ENCODE peak calls at places on chromosome 21, in four cellular contexts. H is left ventricle myocardium inferior, A is epithelial cell of esophagus, M is IMR-90. K is an unnamed sample.

GRCh38 chr21:31557956-31558838 is 101.3 kb upstream of the SOD1 start:
- DNase-seq in H (no peak), A (peak; percentile 29), M (no peak), K (peak; percentile 23)

GRCh38 chr21:46295177-46295711 is 9.1 kb downstream of the YBEY start:
- DNase-seq in H (peak; percentile 42), A (no peak), M (peak; percentile 69), K (no peak)

GRCh38 chr21:39645331-39645730 is 32.6 kb downstream of the B3GALT5 start:
- DNase-seq in H (no peak), A (no peak), M (no peak), K (no peak)

GRCh38 chr21:38661296-38662223 is 144.2 kb upstream of the ETS2 start:
- DNase-seq in H (peak; percentile 20), A (peak; percentile 20), M (peak; percentile 62), K (no peak)

GRCh38 chr21:32726742-32727477 is 903 bp downstream of the SYNJ1 start:
- DNase-seq in H (peak; percentile 18), A (peak; percentile 30), M (peak; percentile 18), K (peak; percentile 38)

GRCh38 chr21:42216726-42217572 is 2.0 kb upstream of the ABCG1 start:
- DNase-seq in H (no peak), A (no peak), M (no peak), K (no peak)

GRCh38 chr21:43370091-43370658 is 56.8 kb downstream of the SIK1 start:
- DNase-seq in H (no peak), A (peak; percentile 61), M (peak; percentile 17), K (no peak)

GRCh38 chr21:41928621-41929220 is 25.1 kb downstream of the C2CD2 start:
- DNase-seq in H (no peak), A (no peak), M (no peak), K (no peak)

GRCh38 chr21:33936221-33937038 is 20.8 kb upstream of the ATP5PO start:
- DNase-seq in H (no peak), A (no peak), M (no peak), K (no peak)

GRCh38 chr21:41045534-41046268 is 122.3 kb upstream of the BACE2 start:
- DNase-seq in H (no peak), A (peak; percentile 44), M (no peak), K (no peak)

GRCh38 chr21:31156662-31157061 is 118.4 kb upstream of the KRTAP19-8 start:
- DNase-seq in H (no peak), A (no peak), M (no peak), K (no peak)

GRCh38 chr21:39087238-39087975 is 95.8 kb downstream of the PSMG1 start:
- DNase-seq in H (peak; percentile 70), A (no peak), M (no peak), K (no peak)

GRCh38 chr21:43675871-43676270 is 16.5 kb downstream of the RRP1B start:
- DNase-seq in H (no peak), A (no peak), M (no peak), K (no peak)

GRCh38 chr21:18334066-18334465 is 69.5 kb downstream of the TMPRSS15 start:
- DNase-seq in H (no peak), A (no peak), M (no peak), K (no peak)

GRCh38 chr21:26850116-26850643 is 5.0 kb upstream of the ADAMTS1 start:
- DNase-seq in H (no peak), A (peak; percentile 66), M (peak; percentile 59), K (peak; percentile 13)
- TF ChIP-seq CTCF in H (peak; percentile 76), A (peak; percentile 51), M (peak; percentile 58), K (peak; percentile 26)

DNA sequence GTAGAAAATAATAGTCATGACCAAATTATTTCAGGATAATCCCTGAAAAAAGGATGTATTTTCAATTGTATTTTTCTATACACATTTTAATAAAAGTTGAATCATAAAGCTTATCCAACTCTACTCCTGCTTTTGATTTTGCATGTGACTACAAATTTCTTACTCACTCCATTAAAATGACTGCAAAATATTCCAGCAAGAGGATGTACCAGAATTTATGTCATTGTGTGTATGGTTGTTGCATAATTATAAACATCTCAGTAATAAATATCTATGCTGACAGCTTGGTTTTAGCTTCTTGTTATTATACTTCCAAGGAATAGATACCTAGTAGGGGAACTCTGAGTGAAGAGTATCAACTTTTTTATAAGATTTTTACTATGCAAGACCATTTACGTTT is 463.2 kb upstream of the RUNX1 start:
- DNase-seq in H (no peak), A (peak; percentile 24), M (peak; percentile 31), K (no peak)
- TF ChIP-seq CTCF in H (no peak), A (no peak), M (no peak), K (no peak)

GRCh38 chr21:20045197-20045596 is 953.0 kb upstream of the NCAM2 start:
- DNase-seq in H (no peak), A (no peak), M (no peak), K (no peak)

DNA sequence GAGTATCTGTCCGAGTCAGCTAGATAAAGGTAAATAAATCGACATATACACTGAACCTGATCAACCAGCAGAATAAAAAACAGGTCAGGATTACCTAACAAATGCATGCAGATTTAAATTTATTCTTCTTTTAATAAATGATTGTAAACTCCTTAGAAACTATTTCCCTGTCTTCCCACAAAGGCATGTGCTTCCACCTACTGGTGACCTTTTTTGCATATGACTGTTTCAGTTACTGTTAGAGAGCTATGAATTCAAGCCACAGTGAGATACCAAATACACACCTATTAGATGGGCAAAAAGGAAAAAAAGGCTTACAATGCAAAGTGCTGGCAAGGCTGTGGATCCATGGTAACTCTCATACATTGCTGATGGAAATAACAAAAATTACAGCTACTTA is 957.4 kb upstream of the NCAM2 start:
- DNase-seq in H (no peak), A (no peak), M (no peak), K (no peak)
- TF ChIP-seq CTCF in H (peak; percentile 59), A (no peak), M (no peak), K (no peak)

DNA sequence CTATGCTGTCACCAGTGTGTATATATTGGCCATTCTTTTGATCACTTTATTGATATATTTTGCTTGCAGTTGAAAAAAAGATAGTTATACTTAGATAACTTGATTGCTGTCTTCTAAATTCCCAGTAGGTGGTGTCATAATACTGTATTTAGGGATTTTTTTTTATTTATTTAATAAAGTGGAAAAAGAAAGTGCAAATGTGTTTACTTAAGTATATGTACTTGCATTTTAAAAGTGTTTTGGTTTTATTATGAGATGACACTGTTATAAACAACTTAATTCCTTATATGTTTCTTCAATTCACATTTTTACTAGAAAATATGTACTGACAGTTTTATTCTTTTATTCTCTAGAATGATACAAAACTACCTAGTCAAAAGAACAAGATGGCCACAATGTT is 164.8 kb downstream of the USP25 start:
- DNase-seq in H (no peak), A (no peak), M (peak; percentile 38), K (peak; percentile 4)
- TF ChIP-seq CTCF in H (peak; percentile 53), A (no peak), M (peak; percentile 58), K (peak; percentile 45)

GRCh38 chr21:45003331-45004058 is 63.7 kb downstream of the SLX9 start:
- DNase-seq in H (peak; percentile 9), A (no peak), M (no peak), K (no peak)

GRCh38 chr21:45004059-45004422 is 64.2 kb downstream of the SLX9 start:
- DNase-seq in H (no peak), A (no peak), M (no peak), K (no peak)

GRCh38 chr21:45002381-45003204 is 62.8 kb downstream of the SLX9 start:
- DNase-seq in H (peak; percentile 8), A (no peak), M (no peak), K (no peak)

GRCh38 chr21:45006536-45007079 is 66.8 kb downstream of the SLX9 start:
- DNase-seq in H (no peak), A (no peak), M (no peak), K (no peak)

GRCh38 chr21:45004481-45005263 is 64.8 kb downstream of the SLX9 start:
- DNase-seq in H (no peak), A (no peak), M (peak; percentile 32), K (no peak)
- TF ChIP-seq CTCF in H (no peak), A (no peak), M (no peak), K (no peak)

K was measured in RWPE1.